ENCODE peak calls at places on chromosomes 3 and 15, in four cellular contexts. R, H, E and W are unnamed samples.

GRCh38 chr3:187667526-187667925 is 2.7 kb downstream of the SST start:
- DNase-seq in R (no peak), H (no peak), E (no peak), W (no peak)

GRCh38 chr3:196778755-196779154 is 39.1 kb downstream of the PAK2 start:
- DNase-seq in R (no peak), H (no peak), E (no peak), W (no peak)

GRCh38 chr15:98413973-98414546 is 234.3 kb upstream of the IGF1R start:
- DNase-seq in R (no peak), H (no peak), E (no peak), W (no peak)

GRCh38 chr15:101489236-101489632 is 273 bp downstream of the PCSK6 start:
- DNase-seq in R (peak; percentile 37), H (no peak), E (peak; percentile 75), W (peak; percentile 59)

GRCh38 chr15:71278989-71279756 is 163.9 kb downstream of the THSD4 start:
- DNase-seq in R (no peak), H (no peak), E (no peak), W (no peak)

GRCh38 chr3:13767896-13768295 is 112.0 kb downstream of the WNT7A start:
- DNase-seq in R (no peak), H (no peak), E (no peak), W (no peak)

GRCh38 chr15:38758001-38758400 is 193.4 kb upstream of the RASGRP1 start:
- DNase-seq in R (no peak), H (no peak), E (no peak), W (no peak)

GRCh38 chr3:151203053-151203420 is at the start of gene GPR171:
- DNase-seq in R (no peak), H (peak; percentile 33), E (no peak), W (no peak)

GRCh38 chr3:67405193-67405592 is 249.2 kb downstream of the SUCLG2 start:
- DNase-seq in R (no peak), H (no peak), E (no peak), W (no peak)

GRCh38 chr15:89400121-89400996 is 65.7 kb upstream of the POLG start:
- DNase-seq in R (no peak), H (no peak), E (no peak), W (no peak)
- TF ChIP-seq POLR2AphosphoS5 in R (no peak), H (no peak), E (no peak), W (no peak)

GRCh38 chr3:127961963-127962362 is 46.9 kb downstream of the KBTBD12 start:
- DNase-seq in R (no peak), H (no peak), E (no peak), W (no peak)
- TF ChIP-seq SPI1 in R (no peak), H (no peak), E (no peak), W (no peak)

GRCh38 chr3:4983739-4984510 is 4.7 kb downstream of the BHLHE40 start:
- DNase-seq in R (peak; percentile 75), H (peak; percentile 95), E (peak; percentile 55), W (peak; percentile 47)

GRCh38 chr3:4981688-4982494 is 2.7 kb downstream of the BHLHE40 start:
- DNase-seq in R (peak; percentile 84), H (no peak), E (no peak), W (no peak)

GRCh38 chr3:4981160-4981687 is 2.0 kb downstream of the BHLHE40 start:
- DNase-seq in R (no peak), H (no peak), E (no peak), W (no peak)

GRCh38 chr3:4984511-4984864 is 5.3 kb downstream of the BHLHE40 start:
- DNase-seq in R (no peak), H (no peak), E (no peak), W (no peak)

GRCh38 chr3:4982773-4983738 is 3.8 kb downstream of the BHLHE40 start:
- DNase-seq in R (no peak), H (no peak), E (no peak), W (no peak)
- TF ChIP-seq POLR2AphosphoS5 in R (no peak), H (peak; percentile 76), E (peak; percentile 28), W (peak; percentile 79)

DNA sequence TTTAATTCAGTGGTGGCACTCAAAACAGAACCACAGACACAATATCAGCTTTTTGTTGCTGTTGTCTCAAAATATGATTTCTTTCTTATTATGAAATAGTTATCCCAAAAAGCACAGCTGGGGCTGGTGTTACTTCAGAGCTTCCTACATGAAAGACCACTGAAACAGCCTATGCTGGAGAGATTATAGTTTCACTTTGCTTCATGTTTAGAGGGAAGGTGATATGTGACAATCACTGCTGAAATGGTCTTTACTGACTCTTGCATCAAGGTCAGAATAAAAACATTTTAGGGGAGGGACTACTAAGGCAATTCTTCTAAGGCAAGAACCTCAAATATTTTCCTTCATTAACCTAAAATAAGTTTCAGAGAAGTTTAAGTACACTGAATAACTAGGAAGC is 190.6 kb downstream of the TNIK start:
- DNase-seq in R (no peak), H (no peak), E (no peak), W (no peak)
- TF ChIP-seq SPI1 in R (no peak), H (no peak), E (no peak), W (no peak)

GRCh38 chr3:46990573-46991374 is 11.3 kb downstream of the NBEAL2 start:
- DNase-seq in R (peak; percentile 58), H (peak; percentile 85), E (no peak), W (no peak)
- TF ChIP-seq POLR2AphosphoS5 in R (no peak), H (peak; percentile 61), E (no peak), W (no peak)

GRCh38 chr3:17431004-17431403 is 311.4 kb downstream of the TBC1D5 start:
- DNase-seq in R (no peak), H (no peak), E (no peak), W (no peak)
- TF ChIP-seq SPI1 in R (no peak), H (no peak), E (no peak), W (no peak)

GRCh38 chr3:146544013-146544928 is at the start of gene PLSCR1:
- DNase-seq in R (peak; percentile 87), H (peak; percentile 65), E (peak; percentile 93), W (peak; percentile 61)

GRCh38 chr3:146542968-146543367 is 1.4 kb downstream of the PLSCR1 start:
- DNase-seq in R (no peak), H (no peak), E (no peak), W (no peak)

GRCh38 chr3:146544929-146545528 is 622 bp upstream of the PLSCR1 start:
- DNase-seq in R (no peak), H (no peak), E (no peak), W (no peak)

GRCh38 chr3:146542179-146542578 is 2.2 kb downstream of the PLSCR1 start:
- DNase-seq in R (peak; percentile 67), H (no peak), E (no peak), W (no peak)

GRCh38 chr3:146543461-146544012 is 870 bp downstream of the PLSCR1 start:
- DNase-seq in R (no peak), H (no peak), E (peak; percentile 22), W (no peak)
- TF ChIP-seq POLR2AphosphoS5 in R (no peak), H (no peak), E (no peak), W (no peak)

DNA sequence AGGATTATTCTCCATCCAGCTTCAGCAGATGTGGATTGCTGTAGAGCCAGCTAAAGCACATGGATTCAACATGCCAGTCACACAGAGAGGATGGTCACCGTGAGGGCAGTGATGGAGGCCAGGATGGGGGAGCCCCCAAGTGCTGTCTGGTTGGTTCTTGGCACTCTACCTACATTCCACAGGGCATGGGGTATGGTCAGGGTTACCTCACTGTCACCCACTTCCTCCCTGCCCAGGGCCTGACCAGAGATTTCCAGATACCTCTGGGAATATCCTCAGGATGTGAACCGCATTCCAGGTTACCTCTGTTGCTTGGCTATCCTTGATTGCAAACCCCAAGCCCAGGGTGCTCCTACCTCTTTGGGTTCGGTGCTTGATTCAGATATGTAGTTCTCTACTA is 147.3 kb upstream of the TRIM42 start:
- DNase-seq in R (no peak), H (no peak), E (no peak), W (no peak)
- TF ChIP-seq SPI1 in R (no peak), H (no peak), E (no peak), W (no peak)

GRCh38 chr3:120425196-120425595 is 25.6 kb downstream of the FSTL1 start:
- DNase-seq in R (no peak), H (no peak), E (no peak), W (no peak)

GRCh38 chr3:120423432-120423831 is 27.4 kb downstream of the FSTL1 start:
- DNase-seq in R (no peak), H (no peak), E (no peak), W (no peak)

GRCh38 chr3:120424506-120424905 is 26.3 kb downstream of the FSTL1 start:
- DNase-seq in R (no peak), H (no peak), E (no peak), W (no peak)

GRCh38 chr3:120427201-120427600 is 23.6 kb downstream of the FSTL1 start:
- DNase-seq in R (no peak), H (no peak), E (no peak), W (no peak)

GRCh38 chr3:120425877-120426276 is 24.9 kb downstream of the FSTL1 start:
- DNase-seq in R (no peak), H (no peak), E (no peak), W (no peak)
- TF ChIP-seq POLR2AphosphoS5 in R (no peak), H (no peak), E (no peak), W (no peak)

GRCh38 chr3:20316238-20316637 is 130.2 kb upstream of the SGO1 start:
- DNase-seq in R (no peak), H (no peak), E (no peak), W (no peak)

GRCh38 chr3:20305647-20306046 is 119.6 kb upstream of the SGO1 start:
- DNase-seq in R (no peak), H (no peak), E (no peak), W (no peak)

GRCh38 chr3:20307378-20307777 is 121.4 kb upstream of the SGO1 start:
- DNase-seq in R (peak; percentile 66), H (no peak), E (no peak), W (no peak)

DNA sequence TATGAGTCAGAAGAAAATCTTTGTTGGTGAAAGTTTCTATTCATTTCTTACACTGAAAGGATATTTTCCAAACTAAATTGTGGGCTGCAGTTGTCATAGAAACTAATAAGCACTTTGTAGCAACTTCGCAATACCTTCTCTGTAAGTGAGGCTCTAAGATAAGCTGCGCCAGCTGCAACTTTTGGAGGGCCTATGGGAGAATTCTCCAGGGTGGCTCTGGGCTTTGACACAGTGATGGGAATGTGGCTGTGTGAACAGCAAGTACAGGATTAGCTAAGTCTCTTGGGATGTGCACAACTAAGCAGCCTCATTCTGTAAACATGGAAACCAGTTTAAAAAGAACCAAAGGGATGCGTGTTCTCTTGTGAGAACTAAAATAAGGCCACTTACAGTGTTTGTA is 124.6 kb upstream of the SGO1 start:
- DNase-seq in R (no peak), H (no peak), E (no peak), W (no peak)
- TF ChIP-seq SPI1 in R (no peak), H (no peak), E (no peak), W (no peak)